ENCODE peak calls at places on chromosomes 16 and 17, in ten cellular contexts. P, Y, J, N, G, O, R, Z, B and U are unnamed samples.

GRCh38 chr17:69567130-69567529 is 152.6 kb downstream of the MAP2K6 start:
- DNase-seq in P (no peak), Y (no peak), J (no peak), N (no peak), G (no peak), O (peak), R (no peak), Z (no peak), B (no peak), U (no peak)

GRCh38 chr16:47197536-47198179 is 53.9 kb upstream of the NETO2 start:
- DNase-seq in P (no peak), Y (no peak), J (peak), N (no peak), G (peak), O (peak), R (no peak), Z (peak), B (no peak), U (peak)

GRCh38 chr16:17339764-17340541 is 130.8 kb downstream of the XYLT1 start:
- DNase-seq in P (peak), Y (no peak), J (no peak), N (no peak), G (no peak), O (no peak), R (no peak), Z (no peak), B (no peak), U (peak)

GRCh38 chr17:59355030-59355694 is 23.7 kb downstream of the YPEL2 start:
- DNase-seq in P (no peak), Y (no peak), J (no peak), N (no peak), G (no peak), O (no peak), R (no peak), Z (peak), B (no peak), U (no peak)

GRCh38 chr16:81650982-81651562 is 128.0 kb upstream of the PLCG2 start:
- DNase-seq in P (peak), Y (peak), J (no peak), N (peak), G (peak), O (peak), R (no peak), Z (peak), B (no peak), U (no peak)

GRCh38 chr17:50147841-50148225 is 2.6 kb downstream of the PPP1R9B start:
- DNase-seq in P (peak), Y (no peak), J (no peak), N (no peak), G (no peak), O (no peak), R (no peak), Z (no peak), B (no peak), U (no peak)

GRCh38 chr17:40949406-40949805 is 12.0 kb upstream of the KRT23 start:
- DNase-seq in P (no peak), Y (no peak), J (no peak), N (no peak), G (no peak), O (no peak), R (no peak), Z (no peak), B (no peak), U (no peak)

GRCh38 chr16:48487287-48487686 is 102.1 kb upstream of the SIAH1 start:
- DNase-seq in P (no peak), Y (no peak), J (no peak), N (no peak), G (no peak), O (no peak), R (no peak), Z (no peak), B (no peak), U (no peak)

GRCh38 chr16:53968896-53969295 is 264.9 kb downstream of the FTO start:
- DNase-seq in P (no peak), Y (no peak), J (no peak), N (no peak), G (no peak), O (peak), R (no peak), Z (no peak), B (no peak), U (no peak)

DNA sequence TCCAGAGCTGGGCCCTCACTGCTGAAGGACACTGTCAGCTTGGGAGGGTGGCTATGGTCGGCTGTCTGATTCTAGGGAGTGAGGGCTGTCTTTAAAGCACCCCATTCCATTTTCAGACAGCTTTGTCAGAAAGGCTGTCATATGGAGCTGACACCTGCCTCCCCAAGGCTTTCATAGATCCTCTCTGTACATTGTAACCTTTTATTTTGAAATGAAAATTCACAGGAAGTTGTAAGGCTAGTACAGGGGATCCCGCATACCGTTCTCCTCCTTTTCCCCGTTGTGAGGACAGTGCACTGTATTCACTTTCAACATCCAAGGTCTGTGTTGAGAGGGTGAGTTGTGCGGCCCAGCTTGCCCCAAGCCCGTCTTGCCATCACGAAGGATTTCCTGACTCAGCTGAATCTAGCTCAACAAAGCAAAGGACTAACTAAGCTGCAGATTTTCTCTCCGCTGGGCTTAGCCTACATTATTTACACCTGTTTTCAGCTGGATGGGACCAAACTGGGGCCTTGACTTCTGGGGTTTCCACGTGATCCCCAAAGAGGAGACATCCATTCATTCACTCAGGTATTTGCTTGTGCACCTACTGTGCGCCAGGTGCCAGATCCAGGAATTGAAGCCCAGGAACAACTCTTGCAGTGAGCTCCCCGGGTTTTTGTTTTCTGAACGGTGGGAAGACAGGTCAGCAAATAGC is 5.2 kb upstream of the TMEM235 start:
- DNase-seq in P (no peak), Y (no peak), J (no peak), N (no peak), G (no peak), O (no peak), R (no peak), Z (no peak), B (no peak), U (no peak)
- H3K4me3 ChIP-seq in P (no peak), Y (no peak), J (no peak), N (no peak), G (no peak), O (no peak), R (no peak), Z (no peak), B (no peak), U (no peak)

GRCh38 chr16:21652451-21652850 is at the start of gene IGSF6:
- DNase-seq in P (no peak), Y (no peak), J (no peak), N (no peak), G (no peak), O (no peak), R (no peak), Z (no peak), B (no peak), U (no peak)

GRCh38 chr16:21653571-21653970 is 1.2 kb upstream of the IGSF6 start:
- DNase-seq in P (no peak), Y (no peak), J (no peak), N (no peak), G (no peak), O (no peak), R (no peak), Z (no peak), B (no peak), U (no peak)

GRCh38 chr16:21659124-21659523 is 4.6 kb upstream of the OTOA start:
- DNase-seq in P (no peak), Y (no peak), J (no peak), N (no peak), G (no peak), O (no peak), R (no peak), Z (no peak), B (no peak), U (no peak)

GRCh38 chr16:21654881-21655280 is 2.5 kb upstream of the IGSF6 start:
- DNase-seq in P (no peak), Y (no peak), J (no peak), N (no peak), G (no peak), O (no peak), R (no peak), Z (no peak), B (no peak), U (no peak)

DNA sequence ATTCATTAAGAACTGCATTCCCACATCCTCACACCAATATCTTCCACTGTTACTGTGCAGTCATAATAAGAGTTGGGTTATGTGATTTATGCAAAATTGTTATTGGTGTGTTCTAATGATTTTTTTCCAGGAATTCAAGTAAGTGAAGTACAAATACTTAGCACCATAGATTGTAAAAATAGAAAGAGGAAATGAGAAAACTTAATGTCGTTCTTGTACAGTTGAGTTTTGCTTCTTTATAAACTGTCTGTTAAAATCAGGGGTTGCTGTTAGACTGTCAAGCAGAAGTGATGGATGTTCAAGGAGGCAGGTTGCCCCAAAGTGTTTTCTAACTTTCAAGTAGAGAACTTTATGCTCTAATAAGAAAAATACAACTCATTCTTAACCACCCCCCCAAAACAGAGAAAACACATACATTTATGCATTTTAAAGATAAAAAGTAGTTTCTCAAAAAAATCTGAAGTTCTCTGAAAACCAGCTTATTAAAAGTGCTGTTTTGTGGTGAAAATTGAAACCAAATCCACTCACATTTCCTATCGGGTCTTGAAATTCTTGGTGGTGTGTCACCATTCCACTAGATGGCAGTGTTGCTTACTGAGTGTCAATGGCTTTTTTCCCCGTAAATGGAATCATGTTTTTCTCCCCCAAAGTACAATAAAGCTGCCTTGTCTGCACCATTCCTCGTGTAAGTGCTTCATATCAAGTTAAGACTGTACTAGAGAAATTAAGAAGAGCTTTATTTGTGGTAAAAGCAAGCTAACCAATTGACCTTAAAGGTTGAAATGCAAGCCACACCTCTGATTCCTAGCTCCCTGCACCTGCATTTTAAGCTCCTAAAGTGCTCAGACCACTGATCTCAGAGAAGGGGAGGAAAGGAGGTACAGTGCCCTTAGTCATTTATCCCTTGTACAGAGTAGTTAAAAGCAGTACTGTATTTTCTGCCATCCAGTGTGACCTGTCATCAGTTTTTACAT is 4.7 kb upstream of the IGSF6 start:
- DNase-seq in P (no peak), Y (no peak), J (peak), N (no peak), G (no peak), O (peak), R (peak), Z (peak), B (no peak), U (peak)
- H3K4me3 ChIP-seq in P (no peak), Y (no peak), J (no peak), N (no peak), G (no peak), O (no peak), R (no peak), Z (no peak), B (no peak), U (no peak)

DNA sequence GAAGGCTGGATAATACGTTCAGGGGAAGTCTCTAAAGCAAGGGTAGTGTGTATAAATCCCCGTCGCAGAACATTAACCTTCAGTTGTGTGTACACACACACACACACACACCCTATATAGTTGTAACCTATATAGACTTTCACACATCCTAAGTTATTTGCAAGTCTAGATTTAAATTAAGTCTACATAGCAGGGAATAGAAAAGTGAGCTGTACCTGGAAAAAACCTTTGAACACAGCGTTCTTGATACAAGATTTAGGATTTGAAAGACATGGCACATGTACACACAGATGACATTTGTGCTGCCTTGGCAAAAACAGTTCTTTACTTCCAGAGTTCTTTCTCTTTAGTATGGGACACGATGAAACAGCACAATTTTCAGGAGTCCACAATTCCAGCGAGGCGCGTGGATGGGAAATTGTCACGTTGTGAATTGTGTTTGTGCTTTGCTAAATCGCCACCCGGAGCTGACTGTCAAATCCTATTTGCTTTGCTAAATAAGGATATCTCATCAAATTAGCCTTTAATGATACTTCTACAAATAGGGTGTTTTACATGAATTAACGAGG is 233.9 kb downstream of the MRTFB start:
- DNase-seq in P (no peak), Y (no peak), J (no peak), N (no peak), G (peak), O (no peak), R (no peak), Z (no peak), B (no peak), U (no peak)
- H3K4me3 ChIP-seq in P (no peak), Y (no peak), J (no peak), N (no peak), G (no peak), O (no peak), R (no peak), Z (no peak), B (peak), U (no peak)

GRCh38 chr17:81685108-81685507 is 1.3 kb downstream of the HGS start:
- DNase-seq in P (no peak), Y (no peak), J (peak), N (no peak), G (no peak), O (peak), R (no peak), Z (peak), B (no peak), U (peak)
- H3K4me3 ChIP-seq in P (peak), Y (peak), J (peak), N (peak), G (peak), O (peak), R (peak), Z (peak), B (peak), U (peak)

DNA sequence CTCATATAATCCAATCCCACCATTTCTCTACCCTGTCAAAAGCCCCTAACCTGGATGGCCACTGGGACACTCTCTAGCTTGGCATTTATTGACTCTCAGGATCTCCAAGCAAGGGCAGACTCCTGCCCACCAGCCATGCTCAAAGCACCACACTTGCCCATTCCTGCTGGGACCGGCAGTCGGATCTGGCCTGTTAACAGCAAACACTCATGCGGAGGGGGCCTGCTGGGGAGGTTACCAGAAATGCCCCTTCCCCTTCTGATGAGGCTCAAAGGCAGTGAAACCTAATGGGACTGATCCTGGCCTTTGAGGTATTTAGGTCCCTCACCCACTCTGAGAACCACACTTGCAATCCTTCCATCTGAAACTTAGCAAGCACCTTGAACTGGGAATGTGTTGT is 6.5 kb upstream of the CCL1 start:
- DNase-seq in P (no peak), Y (no peak), J (no peak), N (no peak), G (no peak), O (no peak), R (no peak), Z (no peak), B (no peak), U (no peak)
- H3K4me3 ChIP-seq in P (no peak), Y (no peak), J (no peak), N (no peak), G (no peak), O (no peak), R (no peak), Z (no peak), B (no peak), U (no peak)

GRCh38 chr16:2196981-2197511 is 641 bp upstream of the CASKIN1 start:
- DNase-seq in P (no peak), Y (no peak), J (no peak), N (no peak), G (no peak), O (no peak), R (no peak), Z (no peak), B (no peak), U (no peak)

GRCh38 chr16:2196162-2196980 is at the start of gene CASKIN1:
- DNase-seq in P (no peak), Y (no peak), J (peak), N (no peak), G (no peak), O (peak), R (no peak), Z (no peak), B (no peak), U (no peak)

GRCh38 chr16:2194166-2194834 is 2.1 kb downstream of the CASKIN1 start:
- DNase-seq in P (no peak), Y (no peak), J (peak), N (no peak), G (no peak), O (peak), R (no peak), Z (peak), B (no peak), U (no peak)

GRCh38 chr16:2194852-2195315 is 1.5 kb downstream of the CASKIN1 start:
- DNase-seq in P (peak), Y (no peak), J (peak), N (no peak), G (no peak), O (peak), R (peak), Z (no peak), B (no peak), U (no peak)

GRCh38 chr16:2195316-2196161 is 866 bp downstream of the CASKIN1 start:
- DNase-seq in P (no peak), Y (no peak), J (no peak), N (no peak), G (no peak), O (no peak), R (no peak), Z (no peak), B (no peak), U (no peak)
- H3K4me3 ChIP-seq in P (peak), Y (peak), J (no peak), N (no peak), G (peak), O (no peak), R (peak), Z (no peak), B (peak), U (peak)